ENCODE peak calls at places on chromosomes 13 and 19, in ten cellular contexts. W is uterus, T is endothelial cell of umbilical vein, Q is fibroblast of lung, R is B cell, J is BE2C, P is Calu3, A is lower leg skin, N is nephron progenitor cell, M is HFFc6. C is an unnamed sample.

GRCh38 chr19:34365463-34366401 is 736 bp downstream of the GPI start:
- DNase-seq in W (peak), T (peak), Q (peak), R (peak), J (peak), P (peak), A (peak), N (peak), M (no peak), C (no peak)

GRCh38 chr19:2532252-2533071 is 56.5 kb downstream of the GADD45B start:
- DNase-seq in W (no peak), T (peak), Q (peak), R (no peak), J (no peak), P (no peak), A (no peak), N (no peak), M (peak), C (no peak)

GRCh38 chr19:28519950-28520861 is 692.7 kb downstream of the UQCRFS1 start:
- DNase-seq in W (no peak), T (no peak), Q (no peak), R (no peak), J (no peak), P (no peak), A (no peak), N (peak), M (no peak), C (no peak)

GRCh38 chr13:80109313-80109712 is 231.6 kb downstream of the SPRY2 start:
- DNase-seq in W (no peak), T (peak), Q (no peak), R (no peak), J (no peak), P (no peak), A (no peak), N (no peak), M (no peak), C (no peak)

GRCh38 chr19:35211545-35212230 is 16.9 kb downstream of the FAM187B start:
- DNase-seq in W (peak), T (peak), Q (no peak), R (no peak), J (no peak), P (no peak), A (peak), N (no peak), M (no peak), C (no peak)

GRCh38 chr19:18290250-18291018 is 9.0 kb upstream of the JUND start:
- DNase-seq in W (peak), T (no peak), Q (no peak), R (peak), J (no peak), P (no peak), A (no peak), N (no peak), M (no peak), C (no peak)

GRCh38 chr19:48230555-48231129 is 25.1 kb downstream of the CARD8 start:
- DNase-seq in W (no peak), T (no peak), Q (no peak), R (no peak), J (no peak), P (no peak), A (no peak), N (no peak), M (no peak), C (no peak)

GRCh38 chr19:23002690-23003422 is at the start of gene ZNF728:
- DNase-seq in W (peak), T (no peak), Q (no peak), R (no peak), J (peak), P (no peak), A (no peak), N (no peak), M (no peak), C (no peak)

GRCh38 chr13:44259045-44260042 is 114.3 kb upstream of the SERP2 start:
- DNase-seq in W (peak), T (peak), Q (peak), R (peak), J (peak), P (peak), A (peak), N (no peak), M (no peak), C (no peak)

GRCh38 chr19:37348060-37348459 is 22.8 kb upstream of the ZNF527 start:
- DNase-seq in W (no peak), T (no peak), Q (no peak), R (no peak), J (no peak), P (no peak), A (no peak), N (no peak), M (no peak), C (no peak)

GRCh38 chr19:3284759-3285646 is 60.5 kb downstream of the CELF5 start:
- DNase-seq in W (peak), T (peak), Q (peak), R (peak), J (peak), P (peak), A (peak), N (peak), M (peak), C (peak)

GRCh38 chr19:53870485-53870844 is 2.8 kb downstream of the MYADM start:
- DNase-seq in W (no peak), T (no peak), Q (no peak), R (peak), J (no peak), P (no peak), A (no peak), N (peak), M (no peak), C (no peak)

GRCh38 chr13:50810998-50811397 is 32.5 kb downstream of the DLEU7 start:
- DNase-seq in W (no peak), T (no peak), Q (no peak), R (peak), J (no peak), P (no peak), A (no peak), N (no peak), M (no peak), C (no peak)

GRCh38 chr13:97544041-97544765 is 110.2 kb downstream of the RAP2A start:
- DNase-seq in W (no peak), T (no peak), Q (peak), R (no peak), J (no peak), P (no peak), A (no peak), N (no peak), M (no peak), C (no peak)

GRCh38 chr13:74575729-74576125 is 441.5 kb upstream of the KLF12 start:
- DNase-seq in W (peak), T (peak), Q (peak), R (peak), J (peak), P (no peak), A (peak), N (peak), M (peak), C (peak)

GRCh38 chr13:28313579-28313978 is 175.2 kb downstream of the PAN3 start:
- DNase-seq in W (no peak), T (peak), Q (peak), R (no peak), J (peak), P (no peak), A (no peak), N (no peak), M (peak), C (no peak)

GRCh38 chr13:21661097-21661496 is 9.8 kb upstream of the FGF9 start:
- DNase-seq in W (no peak), T (no peak), Q (no peak), R (no peak), J (no peak), P (no peak), A (no peak), N (no peak), M (no peak), C (no peak)

GRCh38 chr13:59750860-59751259 is 412.9 kb downstream of the DIAPH3 start:
- DNase-seq in W (no peak), T (peak), Q (peak), R (no peak), J (peak), P (no peak), A (no peak), N (peak), M (peak), C (peak)

GRCh38 chr19:41687419-41687818 is 651 bp downstream of the CEACAM7 start:
- DNase-seq in W (no peak), T (no peak), Q (no peak), R (no peak), J (no peak), P (no peak), A (peak), N (no peak), M (no peak), C (no peak)

GRCh38 chr19:17302391-17303166 is 646 bp downstream of the ABHD8 start:
- DNase-seq in W (peak), T (no peak), Q (no peak), R (peak), J (no peak), P (no peak), A (no peak), N (peak), M (no peak), C (peak)

GRCh38 chr19:48181505-48181904 is 11.0 kb downstream of the ZSWIM9 start:
- DNase-seq in W (no peak), T (no peak), Q (no peak), R (no peak), J (no peak), P (no peak), A (no peak), N (no peak), M (no peak), C (no peak)

GRCh38 chr19:43444531-43445340 is 20.7 kb downstream of the LYPD3 start:
- DNase-seq in W (no peak), T (no peak), Q (no peak), R (no peak), J (no peak), P (no peak), A (no peak), N (no peak), M (no peak), C (no peak)

GRCh38 chr13:98273824-98274786 is 97.0 kb upstream of the RNF113B start:
- DNase-seq in W (no peak), T (no peak), Q (peak), R (no peak), J (peak), P (no peak), A (no peak), N (peak), M (no peak), C (no peak)

GRCh38 chr19:46722421-46723022 is 5.6 kb upstream of the PRKD2 start:
- DNase-seq in W (no peak), T (no peak), Q (no peak), R (no peak), J (no peak), P (no peak), A (no peak), N (no peak), M (no peak), C (no peak)

GRCh38 chr19:17183858-17184271 is 31.3 kb upstream of the USE1 start:
- DNase-seq in W (no peak), T (no peak), Q (no peak), R (peak), J (no peak), P (no peak), A (no peak), N (no peak), M (no peak), C (no peak)

GRCh38 chr13:112072531-112073244 is 5.7 kb downstream of the SOX1 start:
- DNase-seq in W (no peak), T (no peak), Q (no peak), R (peak), J (no peak), P (no peak), A (peak), N (peak), M (no peak), C (no peak)

GRCh38 chr19:6047256-6047655 is 63.0 kb downstream of the RFX2 start:
- DNase-seq in W (no peak), T (no peak), Q (no peak), R (no peak), J (no peak), P (no peak), A (peak), N (no peak), M (no peak), C (peak)

DNA sequence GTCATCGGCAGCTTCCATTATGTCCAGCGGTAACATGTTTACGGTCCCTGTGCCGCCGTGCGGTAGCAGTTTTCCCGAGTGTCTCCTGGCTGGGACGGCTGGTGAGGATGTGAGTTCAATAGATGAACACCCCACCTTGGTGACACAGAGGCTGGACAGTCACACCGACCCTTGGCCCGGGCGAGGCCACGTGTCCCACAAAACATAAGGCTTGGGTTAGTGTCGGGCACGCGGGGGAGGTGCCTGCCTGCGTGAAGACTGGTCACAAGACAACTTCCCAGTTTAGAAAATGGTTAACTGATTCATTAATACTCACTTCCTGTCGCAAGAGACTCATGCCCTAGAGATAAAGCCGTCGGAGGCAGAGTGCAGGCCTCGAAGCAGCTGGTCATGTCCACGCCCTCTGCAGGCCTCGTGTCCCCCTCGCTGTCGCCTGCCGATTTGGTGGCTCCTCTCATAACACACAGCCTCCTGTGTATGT is 17.2 kb downstream of the RASA3 start:
- DNase-seq in W (peak), T (peak), Q (peak), R (no peak), J (peak), P (peak), A (peak), N (no peak), M (peak), C (no peak)
- TF ChIP-seq CTCF in W (no peak), T (peak), Q (no peak), R (no peak), J (no peak), P (no peak), A (no peak), N (no peak), M (peak), C (no peak)

GRCh38 chr19:7497292-7497691 is 8.5 kb upstream of the PEX11G start:
- DNase-seq in W (no peak), T (no peak), Q (no peak), R (peak), J (peak), P (peak), A (no peak), N (peak), M (no peak), C (no peak)
- TF ChIP-seq CTCF in W (no peak), T (peak), Q (peak), R (peak), J (peak), P (no peak), A (no peak), N (peak), M (peak), C (peak)

DNA sequence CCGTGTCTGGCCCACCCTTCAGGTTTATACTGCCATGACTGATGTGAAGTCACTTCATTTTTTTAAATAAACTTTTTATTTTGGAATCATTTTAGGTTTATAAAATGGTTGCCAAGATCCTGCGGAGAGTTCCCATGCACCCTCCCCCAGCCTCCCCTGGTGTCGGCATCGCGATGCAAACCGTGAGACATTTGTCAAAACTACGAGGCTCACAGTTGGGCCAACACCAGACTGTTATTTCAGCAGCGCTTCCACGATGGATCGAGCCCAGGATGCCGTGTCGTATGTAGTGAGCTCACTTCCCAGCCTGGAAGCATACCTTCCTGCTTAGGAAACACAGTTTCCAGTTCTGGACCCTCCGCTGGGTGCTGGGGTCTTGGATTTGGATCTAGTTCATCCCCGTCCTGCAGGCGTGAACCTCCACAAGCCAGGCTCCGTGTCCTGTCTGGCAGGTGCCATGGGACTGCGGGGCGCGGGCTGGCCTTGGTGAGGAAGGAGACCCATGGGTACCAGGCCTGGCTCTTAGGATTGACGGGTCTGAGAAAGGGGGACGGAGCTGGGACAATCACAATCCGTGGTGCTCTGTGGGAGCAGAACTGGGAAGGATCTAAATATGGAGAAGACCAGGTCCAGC is 2.3 kb upstream of the SBK2 start:
- DNase-seq in W (no peak), T (no peak), Q (no peak), R (no peak), J (no peak), P (no peak), A (no peak), N (no peak), M (no peak), C (no peak)
- TF ChIP-seq CTCF in W (no peak), T (no peak), Q (no peak), R (no peak), J (no peak), P (no peak), A (no peak), N (no peak), M (no peak), C (no peak)

DNA sequence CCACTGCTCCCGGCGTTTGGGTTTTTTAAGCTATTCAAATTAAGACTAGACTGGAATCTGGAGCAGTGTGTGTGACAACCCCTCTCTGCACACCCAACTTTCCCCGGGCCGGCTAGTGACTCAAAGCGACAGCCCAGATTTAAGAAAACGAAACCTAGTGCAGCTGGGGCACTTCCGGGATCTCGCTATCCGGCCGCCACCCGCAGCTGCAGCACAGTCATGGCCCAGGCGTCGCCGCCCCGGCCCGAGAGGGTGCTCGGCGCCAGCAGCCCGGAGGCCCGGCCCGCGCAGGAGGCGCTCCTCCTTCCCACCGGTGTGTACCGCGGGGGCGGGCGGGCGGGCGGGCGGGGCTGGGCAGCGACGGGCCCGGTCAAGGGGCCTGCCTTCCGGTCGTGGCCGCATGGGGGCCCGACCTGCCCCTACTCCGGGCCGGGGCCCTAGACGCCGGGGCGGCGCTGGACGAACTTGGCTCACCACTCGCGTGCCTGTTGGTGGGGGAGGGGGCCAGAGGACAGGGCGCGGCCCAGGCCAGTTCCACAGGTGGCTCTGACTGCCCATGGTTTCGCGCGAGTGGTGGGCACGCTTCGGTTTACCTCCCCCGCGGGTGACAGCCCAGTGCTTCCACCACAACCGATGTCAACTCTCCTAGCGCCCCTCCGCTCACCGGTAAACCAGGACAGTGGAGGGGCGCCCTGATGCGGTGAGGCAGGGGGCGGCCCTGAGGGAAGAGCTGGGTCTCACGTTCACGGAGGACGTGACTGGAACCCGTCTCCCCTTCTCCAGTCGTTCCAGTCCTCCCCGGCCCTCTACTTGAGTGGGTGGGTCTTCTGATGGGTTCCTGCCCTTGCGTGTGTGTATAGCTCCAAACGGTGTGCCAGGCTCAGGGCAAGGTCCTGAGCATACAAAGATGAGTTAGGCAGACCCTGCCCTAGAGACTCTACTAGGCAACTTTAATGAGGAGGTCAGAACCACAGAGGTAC is at the start of gene PHF11:
- DNase-seq in W (peak), T (peak), Q (peak), R (peak), J (peak), P (peak), A (peak), N (peak), M (peak), C (peak)
- TF ChIP-seq CTCF in W (peak), T (no peak), Q (no peak), R (no peak), J (no peak), P (peak), A (no peak), N (no peak), M (peak), C (peak)

DNA sequence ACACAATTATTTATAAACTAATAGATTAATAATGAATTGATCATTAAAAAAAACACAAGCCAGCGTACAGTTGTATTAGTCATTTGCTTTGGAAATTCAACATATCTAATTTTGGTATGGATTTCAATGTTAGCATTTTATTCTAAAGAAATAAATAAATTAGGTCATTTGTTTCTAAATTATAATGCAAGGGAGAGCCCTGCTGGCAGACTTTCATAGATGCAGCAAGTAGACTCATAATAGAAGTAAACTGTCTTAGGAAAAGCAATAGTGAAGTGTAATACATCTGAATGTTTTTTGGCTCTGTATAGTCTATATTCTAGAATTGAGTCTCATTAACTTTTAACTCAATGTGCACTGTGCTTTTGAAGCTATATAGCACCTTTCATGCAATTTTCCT is 982.4 kb upstream of the MIR17HG start:
- DNase-seq in W (no peak), T (no peak), Q (peak), R (no peak), J (no peak), P (no peak), A (no peak), N (no peak), M (no peak), C (no peak)
- TF ChIP-seq CTCF in W (no peak), T (no peak), Q (no peak), R (no peak), J (peak), P (no peak), A (no peak), N (no peak), M (peak), C (peak)

GRCh38 chr19:811511-812048 is 10.2 kb downstream of the PLPPR3 start:
- DNase-seq in W (no peak), T (no peak), Q (no peak), R (peak), J (no peak), P (no peak), A (no peak), N (no peak), M (no peak), C (no peak)
- TF ChIP-seq CTCF in W (no peak), T (no peak), Q (no peak), R (no peak), J (no peak), P (no peak), A (no peak), N (no peak), M (no peak), C (no peak)

C was measured in type B pancreatic cell.